ENCODE peak calls at places on chromosome 4, in seven cellular contexts. J is cardiac muscle cell; Q is CD8-positive, alpha-beta T cell; I is PC-3; L is kidney; F is endothelial cell of umbilical vein; U is CD4-positive, alpha-beta memory T cell. K is an unnamed sample. For H3K9me3, the result is how much of the 10 kb centered on the place peaks cover.

GRCh38 chr4:24559889-24560288 is 24.5 kb downstream of the DHX15 start:
- DNase-seq in J (peak), Q (no peak), I (no peak), L (no peak), F (no peak), U (no peak), K (no peak)

GRCh38 chr4:106034751-106035150 is 139.5 kb downstream of the NPNT start:
- DNase-seq in J (no peak), Q (no peak), I (no peak), L (no peak), F (no peak), U (no peak), K (no peak)

GRCh38 chr4:52606766-52607165 is 52.3 kb downstream of the USP46 start:
- DNase-seq in J (no peak), Q (no peak), I (no peak), L (no peak), F (no peak), U (no peak), K (no peak)

GRCh38 chr4:48673537-48673936 is 106.5 kb downstream of the FRYL start:
- DNase-seq in J (no peak), Q (no peak), I (no peak), L (no peak), F (no peak), U (no peak), K (no peak)

GRCh38 chr4:27568236-27568951 is 707.8 kb downstream of the STIM2 start:
- DNase-seq in J (no peak), Q (no peak), I (peak), L (no peak), F (no peak), U (no peak), K (no peak)

GRCh38 chr4:38782452-38783108 is at the start of gene TLR10:
- DNase-seq in J (peak), Q (no peak), I (peak), L (no peak), F (peak), U (peak), K (no peak)

GRCh38 chr4:154491341-154491679 is 289 bp downstream of the DCHS2 start:
- DNase-seq in J (peak), Q (no peak), I (peak), L (no peak), F (no peak), U (no peak), K (no peak)

GRCh38 chr4:73037057-73037456 is 32.5 kb downstream of the COX18 start:
- DNase-seq in J (no peak), Q (no peak), I (no peak), L (no peak), F (no peak), U (no peak), K (no peak)

GRCh38 chr4:113069212-113069892 is 19.9 kb downstream of the ANK2 start:
- DNase-seq in J (no peak), Q (no peak), I (peak), L (no peak), F (no peak), U (no peak), K (no peak)

GRCh38 chr4:139770361-139770760 is 104.7 kb downstream of the MGST2 start:
- DNase-seq in J (no peak), Q (no peak), I (no peak), L (no peak), F (no peak), U (no peak), K (no peak)

GRCh38 chr4:95510145-95510544 is 38.6 kb downstream of the UNC5C start:
- DNase-seq in J (peak), Q (no peak), I (peak), L (no peak), F (peak), U (no peak), K (no peak)

GRCh38 chr4:183249854-183250253 is 70.2 kb downstream of the CLDN22 start:
- DNase-seq in J (peak), Q (no peak), I (peak), L (no peak), F (peak), U (peak), K (no peak)

GRCh38 chr4:1675136-1675801 is 8.8 kb downstream of the FAM53A start:
- DNase-seq in J (no peak), Q (no peak), I (no peak), L (no peak), F (no peak), U (no peak), K (no peak)

GRCh38 chr4:180134116-180134866 is 2108.9 kb upstream of the TENM3 start:
- DNase-seq in J (no peak), Q (no peak), I (no peak), L (no peak), F (no peak), U (no peak), K (no peak)

GRCh38 chr4:89482248-89482647 is 174.6 kb upstream of the GPRIN3 start:
- DNase-seq in J (peak), Q (no peak), I (peak), L (no peak), F (peak), U (no peak), K (no peak)

GRCh38 chr4:85598936-85599335 is 124.0 kb downstream of the ARHGAP24 start:
- DNase-seq in J (no peak), Q (no peak), I (no peak), L (no peak), F (no peak), U (no peak), K (no peak)

GRCh38 chr4:37383579-37384229 is 139.2 kb downstream of the NWD2 start:
- DNase-seq in J (peak), Q (no peak), I (peak), L (no peak), F (peak), U (peak), K (no peak)

GRCh38 chr4:183430317-183430986 is 14.0 kb upstream of the CDKN2AIP start:
- DNase-seq in J (no peak), Q (no peak), I (no peak), L (no peak), F (peak), U (peak), K (no peak)

GRCh38 chr4:152771736-152772533 is 7.6 kb downstream of the TIGD4 start:
- DNase-seq in J (no peak), Q (no peak), I (no peak), L (no peak), F (no peak), U (no peak), K (no peak)

GRCh38 chr4:69823481-69824186 is 36.3 kb downstream of the SULT1E1 start:
- DNase-seq in J (peak), Q (no peak), I (peak), L (no peak), F (peak), U (peak), K (no peak)

GRCh38 chr4:117134386-117134785 is 49.0 kb upstream of the TRAM1L1 start:
- DNase-seq in J (peak), Q (no peak), I (peak), L (no peak), F (peak), U (no peak), K (no peak)

GRCh38 chr4:10013722-10014121 is 7.6 kb downstream of the SLC2A9 start:
- DNase-seq in J (peak), Q (no peak), I (peak), L (no peak), F (peak), U (no peak), K (no peak)

GRCh38 chr4:8495803-8496202 is 55.2 kb downstream of the TRMT44 start:
- DNase-seq in J (no peak), Q (no peak), I (no peak), L (no peak), F (no peak), U (no peak), K (no peak)

GRCh38 chr4:156977435-156978160 is 6.0 kb upstream of the PDGFC start:
- DNase-seq in J (peak), Q (no peak), I (no peak), L (no peak), F (no peak), U (no peak), K (no peak)

GRCh38 chr4:75696036-75696435 is 22.8 kb upstream of the G3BP2 start:
- DNase-seq in J (no peak), Q (peak), I (no peak), L (no peak), F (no peak), U (peak), K (no peak)

GRCh38 chr4:98679738-98680137 is 21.3 kb upstream of the TSPAN5 start:
- DNase-seq in J (no peak), Q (no peak), I (no peak), L (no peak), F (peak), U (no peak), K (no peak)

GRCh38 chr4:52780206-52780605 is 29.0 kb upstream of the ERVMER34-1 start:
- DNase-seq in J (peak), Q (no peak), I (peak), L (no peak), F (no peak), U (no peak), K (no peak)

GRCh38 chr4:101555341-101555880 is 208.1 kb upstream of the PPP3CA start:
- DNase-seq in J (no peak), Q (no peak), I (no peak), L (no peak), F (no peak), U (no peak), K (no peak)

GRCh38 chr4:183989471-183989870 is 84.4 kb downstream of the STOX2 start:
- DNase-seq in J (peak), Q (no peak), I (no peak), L (no peak), F (no peak), U (no peak), K (no peak)

GRCh38 chr4:154506253-154506652 is 14.7 kb upstream of the DCHS2 start:
- DNase-seq in J (peak), Q (no peak), I (peak), L (no peak), F (peak), U (no peak), K (no peak)

GRCh38 chr4:172892300-172892699 is 276.3 kb upstream of the GALNT7 start:
- DNase-seq in J (no peak), Q (no peak), I (peak), L (no peak), F (peak), U (no peak), K (no peak)

GRCh38 chr4:110510955-110511544 is 35.1 kb downstream of the ENPEP start:
- DNase-seq in J (peak), Q (no peak), I (peak), L (no peak), F (peak), U (peak), K (no peak)

GRCh38 chr4:31325300-31325699 is 605.1 kb downstream of the PCDH7 start:
- DNase-seq in J (no peak), Q (no peak), I (no peak), L (no peak), F (no peak), U (no peak), K (no peak)

GRCh38 chr4:107890779-107891178 is 40.6 kb upstream of the CYP2U1 start:
- DNase-seq in J (no peak), Q (no peak), I (no peak), L (no peak), F (no peak), U (no peak), K (no peak)

GRCh38 chr4:107891299-107891698 is 40.0 kb upstream of the CYP2U1 start:
- DNase-seq in J (no peak), Q (no peak), I (no peak), L (no peak), F (no peak), U (no peak), K (no peak)

GRCh38 chr4:107893171-107894137 is 37.9 kb upstream of the CYP2U1 start:
- DNase-seq in J (peak), Q (no peak), I (no peak), L (no peak), F (peak), U (no peak), K (no peak)

GRCh38 chr4:107885865-107886264 is 45.5 kb upstream of the CYP2U1 start:
- DNase-seq in J (no peak), Q (no peak), I (peak), L (no peak), F (peak), U (no peak), K (no peak)

DNA sequence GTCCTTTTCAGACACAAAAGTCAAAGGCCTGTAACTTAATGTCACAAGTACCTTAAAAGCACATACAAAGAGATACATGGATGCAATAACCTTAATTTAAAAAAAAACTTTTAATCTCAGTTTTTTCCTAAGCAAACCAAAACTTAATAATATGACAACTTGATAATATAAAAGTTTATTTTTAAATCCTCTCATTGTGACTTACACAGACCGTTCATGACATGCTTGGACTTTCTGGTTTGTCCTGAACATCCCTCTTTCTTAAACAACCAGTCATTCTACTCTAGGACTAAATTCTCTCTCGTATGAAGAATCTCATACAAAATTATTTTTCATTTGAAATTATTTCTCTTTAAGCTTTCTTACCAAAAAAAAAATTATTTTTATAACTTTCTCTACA is 43.1 kb upstream of the CYP2U1 start:
- DNase-seq in J (no peak), Q (no peak), I (no peak), L (no peak), F (no peak), U (no peak), K (no peak)
- H3K9me3 ChIP-seq in J (under half), Q (under half), I (under half), L (under half), F (under half), U (under half), K (under half)

DNA sequence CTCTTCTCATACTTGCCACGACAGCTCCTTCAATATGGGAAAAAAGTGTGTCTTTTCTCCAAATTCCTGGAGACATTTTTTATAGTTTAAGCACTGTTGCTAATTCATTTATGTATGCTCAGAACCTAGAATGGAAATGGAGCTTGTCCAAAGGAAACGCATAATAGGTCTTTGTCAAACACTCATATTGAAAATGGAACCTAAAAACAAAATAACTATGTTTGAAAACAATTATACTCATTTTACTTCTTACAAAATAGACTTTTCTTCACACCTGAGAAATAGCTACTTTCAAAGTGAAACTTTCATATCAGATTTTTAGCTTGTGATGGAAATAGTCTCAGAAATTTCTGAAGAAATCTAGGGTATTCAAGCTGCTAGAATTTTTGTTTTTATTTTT is 529.7 kb upstream of the BOD1L1 start:
- DNase-seq in J (no peak), Q (no peak), I (no peak), L (no peak), F (no peak), U (no peak), K (no peak)
- H3K9me3 ChIP-seq in J (under half), Q (under half), I (under half), L (under half), F (under half), U (under half), K (under half)

GRCh38 chr4:385934-386707 is 48.5 kb downstream of the ZNF141 start:
- DNase-seq in J (no peak), Q (no peak), I (no peak), L (no peak), F (no peak), U (no peak), K (no peak)
- H3K9me3 ChIP-seq in J (under half), Q (half or more), I (under half), L (under half), F (under half), U (under half), K (under half)

GRCh38 chr4:79078339-79078738 is 139.1 kb upstream of the PAQR3 start:
- DNase-seq in J (peak), Q (no peak), I (no peak), L (no peak), F (no peak), U (no peak), K (no peak)
- H3K9me3 ChIP-seq in J (under half), Q (under half), I (under half), L (under half), F (under half), U (under half), K (under half)

GRCh38 chr4:87268401-87268800 is 48.0 kb upstream of the KLHL8 start:
- DNase-seq in J (no peak), Q (no peak), I (no peak), L (no peak), F (no peak), U (no peak), K (no peak)

GRCh38 chr4:87270144-87270543 is 49.7 kb upstream of the KLHL8 start:
- DNase-seq in J (peak), Q (no peak), I (peak), L (no peak), F (peak), U (no peak), K (no peak)

GRCh38 chr4:87266986-87267385 is 46.6 kb upstream of the KLHL8 start:
- DNase-seq in J (no peak), Q (no peak), I (no peak), L (no peak), F (no peak), U (no peak), K (no peak)

GRCh38 chr4:87274327-87274726 is 48.4 kb downstream of the HSD17B13 start:
- DNase-seq in J (no peak), Q (no peak), I (no peak), L (no peak), F (no peak), U (no peak), K (no peak)

GRCh38 chr4:87270825-87271224 is 50.4 kb upstream of the KLHL8 start:
- DNase-seq in J (no peak), Q (no peak), I (no peak), L (no peak), F (no peak), U (no peak), K (no peak)
- H3K9me3 ChIP-seq in J (under half), Q (under half), I (under half), L (under half), F (under half), U (under half), K (under half)

K was measured in T-helper 17 cell.